ENCODE peak calls at places on chromosomes 16 and 17, in four cellular contexts. U, K, C and F are unnamed samples.

GRCh38 chr17:64940055-64940454 is 20.8 kb upstream of the LRRC37A3 start:
- DNase-seq in U (no peak), K (no peak), C (no peak), F (no peak)

GRCh38 chr16:15881794-15882379 is 6.5 kb downstream of the CEP20 start:
- DNase-seq in U (no peak), K (no peak), C (no peak), F (no peak)

GRCh38 chr16:3292604-3293003 is 9.3 kb downstream of the ZNF263 start:
- DNase-seq in U (no peak), K (no peak), C (no peak), F (no peak)

GRCh38 chr17:29760279-29760721 is 137.6 kb upstream of the CORO6 start:
- DNase-seq in U (no peak), K (no peak), C (no peak), F (no peak)

GRCh38 chr16:67652578-67653130 is 7.4 kb downstream of the ACD start:
- DNase-seq in U (no peak), K (no peak), C (peak; percentile 46), F (no peak)

GRCh38 chr17:29177871-29178749 is 2.1 kb downstream of the MYO18A start:
- DNase-seq in U (peak; percentile 61), K (no peak), C (no peak), F (no peak)

GRCh38 chr16:8355714-8356113 is 234.6 kb downstream of the TMEM114 start:
- DNase-seq in U (no peak), K (no peak), C (no peak), F (no peak)

GRCh38 chr16:68363847-68364600 is 53.2 kb downstream of the PRMT7 start:
- DNase-seq in U (no peak), K (no peak), C (no peak), F (peak; percentile 33)

GRCh38 chr17:30716461-30717289 is 107.8 kb downstream of the CRLF3 start:
- DNase-seq in U (no peak), K (no peak), C (no peak), F (no peak)

GRCh38 chr17:30376621-30377452 is 1.9 kb upstream of the CPD start:
- DNase-seq in U (no peak), K (peak; percentile 18), C (peak; percentile 30), F (no peak)

GRCh38 chr16:30896203-30896889 is at the start of gene CTF1:
- DNase-seq in U (peak; percentile 56), K (peak; percentile 56), C (peak; percentile 90), F (peak; percentile 82)

GRCh38 chr16:80314042-80314441 is 226.8 kb upstream of the DYNLRB2 start:
- DNase-seq in U (no peak), K (no peak), C (no peak), F (peak; percentile 23)

GRCh38 chr16:82368041-82368440 is 198.0 kb upstream of the MPHOSPH6 start:
- DNase-seq in U (peak; percentile 66), K (peak; percentile 20), C (no peak), F (peak; percentile 73)

GRCh38 chr17:69090365-69090764 is 29.6 kb upstream of the ABCA9 start:
- DNase-seq in U (no peak), K (no peak), C (no peak), F (no peak)

GRCh38 chr16:88309905-88310259 is 72.9 kb upstream of the ZNF469 start:
- DNase-seq in U (no peak), K (no peak), C (no peak), F (no peak)

GRCh38 chr17:75571197-75571884 is 16.3 kb upstream of the MYO15B start:
- DNase-seq in U (peak; percentile 48), K (no peak), C (no peak), F (peak; percentile 40)

GRCh38 chr16:69112285-69113129 is 7.1 kb downstream of the HAS3 start:
- DNase-seq in U (peak; percentile 71), K (peak; percentile 79), C (no peak), F (peak; percentile 77)

GRCh38 chr17:39167492-39167891 is 1.5 kb upstream of the ARL5C start:
- DNase-seq in U (no peak), K (no peak), C (no peak), F (no peak)

GRCh38 chr17:13862341-13862740 is 207.0 kb upstream of the COX10 start:
- DNase-seq in U (no peak), K (no peak), C (no peak), F (no peak)

GRCh38 chr16:85162478-85163277 is 50.4 kb upstream of the CIBAR2 start:
- DNase-seq in U (no peak), K (no peak), C (peak; percentile 79), F (peak; percentile 60)

GRCh38 chr17:79048826-79049755 is 25.1 kb downstream of the C1QTNF1 start:
- DNase-seq in U (no peak), K (no peak), C (no peak), F (no peak)

GRCh38 chr16:85838381-85838780 is 38.9 kb downstream of the COX4I1 start:
- DNase-seq in U (no peak), K (no peak), C (no peak), F (no peak)

GRCh38 chr17:80791758-80792284 is 199.8 kb upstream of the CHMP6 start:
- DNase-seq in U (peak; percentile 41), K (peak; percentile 21), C (peak; percentile 58), F (peak; percentile 51)

GRCh38 chr16:85252461-85252860 is 140.2 kb upstream of the CIBAR2 start:
- DNase-seq in U (no peak), K (no peak), C (no peak), F (no peak)

GRCh38 chr16:4682616-4683254 is 10.6 kb upstream of the NUDT16L1 start:
- DNase-seq in U (peak; percentile 79), K (peak; percentile 22), C (peak; percentile 60), F (no peak)

GRCh38 chr17:65559802-65560627 is 1.4 kb downstream of the AXIN2 start:
- DNase-seq in U (peak; percentile 30), K (peak; percentile 24), C (peak; percentile 78), F (peak; percentile 29)

GRCh38 chr17:29078183-29079045 is 35.5 kb downstream of the PIPOX start:
- DNase-seq in U (no peak), K (no peak), C (no peak), F (peak; percentile 32)

GRCh38 chr16:3578610-3579551 is 1.7 kb upstream of the NLRC3 start:
- DNase-seq in U (peak; percentile 45), K (no peak), C (no peak), F (no peak)

GRCh38 chr16:11022002-11022401 is 77.6 kb downstream of the CLEC16A start:
- DNase-seq in U (no peak), K (no peak), C (no peak), F (no peak)

GRCh38 chr17:79544142-79544914 is 66.5 kb downstream of the RBFOX3 start:
- DNase-seq in U (no peak), K (no peak), C (no peak), F (no peak)

GRCh38 chr16:69100046-69100765 is 5.2 kb upstream of the HAS3 start:
- DNase-seq in U (no peak), K (no peak), C (no peak), F (no peak)

GRCh38 chr16:732936-733335 is 6.0 kb downstream of the HAGHL start:
- DNase-seq in U (no peak), K (no peak), C (no peak), F (no peak)

DNA sequence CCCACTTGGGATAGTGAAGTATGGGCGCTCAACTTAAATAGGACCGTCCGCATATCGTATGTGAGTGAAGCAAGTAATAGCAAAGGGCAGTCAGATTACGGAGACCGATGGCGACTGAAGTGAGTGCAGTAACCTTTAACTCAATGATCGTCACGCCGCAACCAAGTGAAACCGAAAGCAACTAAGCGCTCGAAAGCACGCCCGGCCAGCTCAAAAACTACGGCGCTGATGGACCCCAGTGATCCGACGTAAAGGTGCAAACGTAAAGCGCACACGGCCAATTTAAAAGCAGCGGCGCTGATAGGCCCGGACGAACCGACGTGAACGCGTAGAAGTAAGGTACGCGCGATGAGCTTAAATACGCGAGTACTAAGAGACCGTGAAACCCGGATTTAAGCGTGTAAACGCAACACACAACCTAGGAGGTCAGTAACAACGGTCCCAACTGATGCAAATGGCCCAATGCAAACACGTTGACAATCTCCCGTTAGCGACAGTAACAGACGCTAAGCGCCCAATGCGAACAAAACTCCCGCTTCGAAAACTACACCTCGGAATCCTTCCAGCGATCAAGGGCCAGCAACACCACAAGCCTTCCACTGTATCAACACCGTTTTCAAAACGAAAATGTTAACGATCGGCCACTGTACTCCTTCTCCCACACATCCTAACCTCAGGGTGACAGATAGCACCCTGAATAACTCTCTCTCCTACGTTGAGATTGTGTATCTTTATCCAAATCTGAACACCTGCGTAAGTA is 37.9 kb upstream of the ARL4D start:
- DNase-seq in U (peak; percentile 94), K (peak; percentile 97), C (peak; percentile 86), F (peak; percentile 92)
- TF ChIP-seq POLR2A in U (no peak), K (peak; percentile 99), C (peak; percentile 100), F (peak; percentile 99)

GRCh38 chr17:57086069-57086930 is 1.3 kb downstream of the AKAP1 start:
- DNase-seq in U (peak; percentile 50), K (peak; percentile 37), C (no peak), F (peak; percentile 47)
- TF ChIP-seq POLR2A in U (no peak), K (no peak), C (no peak), F (no peak)

DNA sequence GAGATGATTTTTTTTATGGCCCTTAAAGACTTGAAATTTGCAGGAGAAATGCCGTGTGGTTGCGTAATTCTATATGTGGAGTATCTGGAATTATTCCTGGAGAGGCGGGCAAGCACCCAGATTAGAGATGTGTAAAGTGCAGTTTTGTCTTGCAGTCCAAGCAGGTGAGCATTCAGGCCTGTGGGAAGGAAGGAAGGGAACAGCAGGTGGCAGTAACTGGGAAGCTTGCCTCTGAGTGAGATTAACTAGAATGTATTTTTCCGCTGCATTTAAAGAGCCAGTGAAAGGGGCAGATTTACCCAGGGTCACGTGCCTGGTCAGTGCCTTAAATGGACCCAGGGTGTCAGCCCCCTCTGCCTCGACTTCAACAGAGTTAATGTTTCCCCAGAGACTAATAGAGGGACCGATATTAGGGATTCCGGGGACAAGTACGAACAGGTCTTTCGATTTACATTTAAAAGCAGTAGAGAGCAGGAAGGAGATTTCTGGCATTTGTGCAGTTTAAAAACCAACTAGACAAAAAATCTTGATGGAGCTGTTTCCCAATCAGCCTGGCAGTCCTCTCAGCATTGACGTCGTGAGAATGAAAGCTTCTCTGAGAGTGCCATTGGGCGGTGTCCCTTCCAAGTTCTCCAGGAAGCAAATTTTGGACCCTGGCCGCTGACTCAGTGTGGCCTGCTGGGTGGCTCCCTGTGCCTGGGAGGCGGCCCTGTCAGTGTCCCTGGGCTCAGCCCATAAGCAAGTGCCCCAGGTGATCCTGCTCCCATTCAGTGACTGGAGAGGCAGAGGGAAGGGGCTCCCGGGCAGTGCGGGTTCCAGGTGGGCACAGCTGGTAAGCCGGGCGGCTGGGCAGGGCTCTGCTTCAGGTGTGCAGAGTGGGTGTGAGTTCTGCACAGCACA is 38.2 kb downstream of the KSR1 start:
- DNase-seq in U (peak; percentile 87), K (peak; percentile 92), C (no peak), F (no peak)
- TF ChIP-seq POLR2A in U (no peak), K (peak; percentile 71), C (no peak), F (no peak)

DNA sequence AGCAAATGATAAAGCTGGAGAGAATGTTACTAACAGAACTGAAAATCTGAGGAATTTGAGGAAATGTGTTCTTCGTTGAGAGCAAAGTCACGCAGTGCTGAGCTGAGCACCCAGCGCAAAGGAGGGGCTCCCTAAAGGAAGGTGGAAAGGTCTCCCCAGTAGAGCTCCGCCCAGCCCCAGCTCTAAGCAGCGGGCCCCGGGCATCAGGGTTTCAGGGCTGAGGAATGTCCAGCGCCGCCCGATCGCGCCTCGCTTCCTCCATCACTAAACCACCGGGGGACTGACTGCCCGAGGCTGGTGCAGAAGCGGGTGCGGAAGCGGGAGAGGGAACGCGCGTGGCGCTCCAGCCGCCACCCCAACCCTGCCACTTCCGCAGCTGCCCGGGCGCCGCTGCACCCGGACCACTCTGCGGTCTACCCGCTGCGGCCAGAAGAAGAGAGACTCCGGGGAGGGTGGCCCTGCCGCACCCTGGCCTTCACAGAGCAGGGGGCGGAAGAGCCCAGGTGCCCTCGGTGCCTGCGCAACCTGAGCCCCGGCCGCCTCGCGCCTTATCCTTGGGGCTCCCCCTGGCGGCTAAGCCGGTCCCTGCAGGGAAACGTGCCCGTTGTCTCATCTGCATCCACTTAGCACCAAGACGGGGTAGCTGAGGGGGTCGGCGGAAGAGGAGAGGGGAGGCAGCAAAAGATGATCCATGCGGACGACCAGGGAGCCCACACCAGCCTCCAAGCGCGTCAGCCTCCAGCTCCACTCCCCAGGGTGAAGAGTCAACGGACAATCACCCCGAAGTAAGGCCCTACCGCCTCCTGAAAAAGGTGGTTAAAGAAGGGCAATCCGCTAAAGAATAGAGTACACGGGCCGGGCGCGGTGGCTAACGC is 12.4 kb upstream of the GUCY2D start:
- DNase-seq in U (peak; percentile 91), K (peak; percentile 88), C (peak; percentile 90), F (peak; percentile 92)
- TF ChIP-seq POLR2A in U (no peak), K (no peak), C (no peak), F (no peak)